ENCODE peak calls at places on chromosome 16, in seven cellular contexts. Q is GM23338; B is PC-3; P is PC-9; A is activated CD8-positive, alpha-beta T cell treated with anti-CD3 and anti-CD28 coated beads for 36 hours; F is glutamatergic neuron; E is K562. G is an unnamed sample.
A peak's percentile ranks its signal among the peaks of the same experiment; 100 is the strongest.

GRCh38 chr16:17314148-17314547 is 156.6 kb downstream of the XYLT1 start:
- DNase-seq in Q (no peak), B (no peak), P (no peak), A (no peak), F (no peak), E (no peak), G (no peak)

GRCh38 chr16:53509906-53510703 is 7.1 kb upstream of the AKTIP start:
- DNase-seq in Q (peak; percentile 84), B (peak; percentile 74), P (peak; percentile 49), A (peak; percentile 56), F (peak; percentile 61), E (peak; percentile 75), G (peak; percentile 86)

GRCh38 chr16:30757316-30757715 is 4.5 kb downstream of the CFAP119 start:
- DNase-seq in Q (no peak), B (no peak), P (no peak), A (no peak), F (no peak), E (no peak), G (no peak)

GRCh38 chr16:85969159-85969558 is 70.2 kb downstream of the IRF8 start:
- DNase-seq in Q (no peak), B (no peak), P (no peak), A (peak; percentile 52), F (no peak), E (no peak), G (peak; percentile 17)

GRCh38 chr16:67673712-67674580 is 7.3 kb downstream of the C16orf86 start:
- DNase-seq in Q (no peak), B (no peak), P (no peak), A (no peak), F (no peak), E (no peak), G (peak; percentile 35)

GRCh38 chr16:68003031-68003430 is 3.7 kb upstream of the DPEP2 start:
- DNase-seq in Q (no peak), B (no peak), P (no peak), A (no peak), F (no peak), E (no peak), G (peak; percentile 74)

GRCh38 chr16:66486773-66487579 is 59.9 kb downstream of the BEAN1 start:
- DNase-seq in Q (no peak), B (peak; percentile 44), P (peak; percentile 82), A (no peak), F (no peak), E (no peak), G (peak; percentile 80)

GRCh38 chr16:784431-784830 is 3.8 kb downstream of the RPUSD1 start:
- DNase-seq in Q (no peak), B (no peak), P (no peak), A (no peak), F (no peak), E (no peak), G (no peak)

GRCh38 chr16:71367243-71367976 is 8.9 kb downstream of the CALB2 start:
- DNase-seq in Q (peak; percentile 94), B (peak; percentile 52), P (peak; percentile 38), A (peak; percentile 74), F (peak; percentile 89), E (peak; percentile 80), G (peak; percentile 13)

GRCh38 chr16:1193143-1193824 is 31.8 kb downstream of the TPSG1 start:
- DNase-seq in Q (no peak), B (no peak), P (no peak), A (no peak), F (no peak), E (peak; percentile 48), G (no peak)

GRCh38 chr16:68235105-68235881 is 634 bp downstream of the ESRP2 start:
- DNase-seq in Q (peak; percentile 75), B (peak; percentile 22), P (peak; percentile 61), A (peak; percentile 23), F (no peak), E (no peak), G (no peak)

GRCh38 chr16:46658925-46659324 is 30.1 kb downstream of the VPS35 start:
- DNase-seq in Q (no peak), B (no peak), P (no peak), A (peak; percentile 51), F (no peak), E (no peak), G (no peak)

GRCh38 chr16:1550061-1550460 is 16.6 kb downstream of the TMEM204 start:
- DNase-seq in Q (no peak), B (no peak), P (no peak), A (no peak), F (no peak), E (no peak), G (no peak)

GRCh38 chr16:53736297-53736696 is 32.3 kb downstream of the FTO start:
- DNase-seq in Q (no peak), B (no peak), P (no peak), A (no peak), F (no peak), E (no peak), G (no peak)

GRCh38 chr16:53415504-53415903 is 18.8 kb upstream of the RBL2 start:
- DNase-seq in Q (peak; percentile 69), B (peak; percentile 48), P (no peak), A (no peak), F (no peak), E (no peak), G (no peak)

GRCh38 chr16:89918453-89919347 is at the start of gene MC1R:
- DNase-seq in Q (peak; percentile 71), B (no peak), P (no peak), A (peak; percentile 62), F (peak; percentile 72), E (peak; percentile 80), G (peak; percentile 42)

GRCh38 chr16:17258848-17259713 is 211.7 kb downstream of the XYLT1 start:
- DNase-seq in Q (peak; percentile 30), B (no peak), P (no peak), A (peak; percentile 32), F (no peak), E (peak; percentile 45), G (no peak)

DNA sequence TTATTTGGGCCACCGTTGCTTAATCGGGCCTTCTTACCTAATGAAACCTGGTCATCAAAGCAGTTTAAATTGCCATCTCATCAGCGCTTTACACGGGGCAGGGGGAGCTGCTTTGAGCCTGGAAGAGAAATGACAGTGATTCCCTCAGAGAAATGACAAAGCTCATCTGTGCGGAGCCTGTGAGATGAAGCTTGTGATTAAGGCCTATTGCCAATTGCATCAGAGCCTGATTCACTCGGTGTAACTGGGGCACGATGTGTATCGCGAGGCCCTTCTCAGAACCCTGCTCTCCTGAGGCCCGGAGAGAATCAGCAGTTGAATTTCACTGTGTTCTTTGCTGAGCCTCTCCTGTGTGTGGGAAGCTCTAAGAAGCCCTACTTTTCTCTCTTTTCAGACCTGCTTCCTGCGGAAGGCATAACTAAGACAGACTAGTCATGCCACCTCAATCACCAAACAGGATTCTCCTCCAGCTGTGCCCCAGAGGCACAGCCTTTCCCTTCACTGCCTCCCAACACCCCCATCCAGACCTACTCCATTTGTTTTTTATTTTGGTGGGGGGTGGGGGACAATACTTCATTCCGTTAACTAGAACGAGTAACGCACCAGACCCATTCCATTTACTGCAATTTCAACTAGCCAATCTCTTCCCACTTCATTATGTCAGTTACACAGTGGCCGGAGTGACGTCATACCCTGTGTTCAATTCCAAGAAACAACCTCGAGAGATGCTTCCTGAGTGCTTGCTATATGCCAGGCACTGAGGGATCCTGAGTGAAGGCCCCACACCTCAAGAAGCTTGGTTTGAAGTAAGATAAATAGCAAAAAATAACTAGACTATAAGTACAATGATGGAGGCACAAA is 8.9 kb upstream of the SIAH1 start:
- DNase-seq in Q (no peak), B (no peak), P (no peak), A (peak; percentile 26), F (no peak), E (peak; percentile 28), G (peak; percentile 87)
- TF ChIP-seq CTCF in Q (no peak), B (no peak), P (no peak), A (no peak), F (no peak), E (no peak), G (no peak)

GRCh38 chr16:57736419-57737281 is 1.1 kb downstream of the KATNB1 start:
- DNase-seq in Q (peak; percentile 73), B (peak; percentile 59), P (peak; percentile 62), A (peak; percentile 69), F (no peak), E (peak; percentile 55), G (peak; percentile 77)
- TF ChIP-seq CTCF in Q (peak; percentile 12), B (no peak), P (no peak), A (no peak), F (no peak), E (peak; percentile 60), G (no peak)

DNA sequence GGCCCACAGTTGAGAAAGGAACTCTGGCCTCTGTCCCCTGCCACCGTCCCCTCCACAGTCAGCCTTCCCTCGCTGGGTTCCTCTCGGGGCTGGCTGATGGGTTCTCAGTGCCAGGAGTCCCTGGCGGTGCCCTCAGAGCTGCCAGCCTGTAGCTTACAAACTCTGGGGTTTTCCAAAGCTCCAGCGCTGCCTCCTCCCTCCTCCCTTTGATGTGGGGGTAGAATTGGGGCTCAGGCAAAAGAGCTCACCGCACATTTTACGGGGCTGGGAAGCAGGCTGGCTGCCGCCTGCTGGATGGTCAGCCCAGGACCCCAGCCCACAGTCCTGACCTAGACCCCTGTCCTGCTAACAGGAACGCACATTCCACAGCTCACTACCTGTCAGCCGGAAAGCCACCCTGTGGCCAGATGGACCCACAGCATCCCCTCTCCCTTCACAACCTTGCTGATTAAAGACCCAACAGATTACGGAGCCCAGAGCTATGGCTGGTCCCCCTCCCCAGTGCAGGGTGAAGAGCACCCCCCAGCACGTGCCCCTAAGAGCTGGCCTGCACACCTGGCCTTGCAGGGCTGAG is 6.0 kb downstream of the VASN start:
- DNase-seq in Q (peak; percentile 74), B (no peak), P (no peak), A (no peak), F (no peak), E (no peak), G (peak; percentile 48)
- TF ChIP-seq CTCF in Q (peak; percentile 44), B (no peak), P (no peak), A (no peak), F (no peak), E (peak; percentile 1), G (peak; percentile 12)

DNA sequence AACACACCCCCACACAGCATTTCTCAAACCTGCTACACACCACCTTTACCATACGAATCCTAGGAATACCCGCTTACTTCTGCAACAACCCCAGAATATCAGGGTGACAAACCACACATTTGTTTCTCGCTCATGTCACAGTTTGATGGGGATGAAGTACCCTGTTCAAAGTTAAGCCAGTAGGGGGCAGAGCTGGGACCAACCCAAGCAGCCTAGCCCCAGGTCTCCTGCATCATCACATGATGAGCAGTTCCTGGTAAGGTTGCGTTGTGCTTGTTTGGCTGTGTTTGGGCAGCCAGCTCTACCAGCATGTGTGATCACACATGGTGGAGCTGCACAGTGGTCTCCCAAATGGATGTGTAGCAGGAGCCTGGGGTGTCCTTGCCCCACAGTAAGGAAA is 103.6 kb upstream of the C16orf82 start:
- DNase-seq in Q (peak; percentile 81), B (no peak), P (no peak), A (peak; percentile 51), F (peak; percentile 19), E (peak; percentile 60), G (no peak)
- TF ChIP-seq CTCF in Q (peak; percentile 63), B (no peak), P (peak; percentile 34), A (no peak), F (peak; percentile 46), E (peak; percentile 48), G (peak; percentile 41)

G was measured in foreskin fibroblast.